ENCODE peak calls at places on chromosome 7, in seven cellular contexts. H is HFFc6, K is fibroblast of the aortic adventitia, P is GM23338, V is upper lobe of right lung, S is progenitor cell of endocrine pancreas, A is neural crest cell. T is an unnamed sample.

GRCh38 chr7:96187735-96188622 is 133.9 kb downstream of the SLC25A13 start:
- DNase-seq in P (no peak), A (no peak), V (no peak), S (no peak), H (peak; percentile 9), K (peak; percentile 30), T (no peak)

GRCh38 chr7:30927040-30927439 is 15.4 kb downstream of the AQP1 start:
- DNase-seq in A (no peak), K (no peak), S (no peak), H (no peak), V (peak; percentile 53), P (no peak), T (peak; percentile 43)

GRCh38 chr7:71348751-71349415 is 216.9 kb downstream of the GALNT17 start:
- DNase-seq in K (no peak), A (no peak), V (no peak), S (no peak), H (no peak), P (peak; percentile 28), T (no peak)

GRCh38 chr7:74480861-74481417 is 27.2 kb downstream of the GTF2IRD1 start:
- DNase-seq in K (peak; percentile 88), S (no peak), A (no peak), H (peak; percentile 70), V (peak; percentile 89), P (no peak), T (no peak)

GRCh38 chr7:36079446-36080025 is 73.5 kb upstream of the EEPD1 start:
- DNase-seq in P (no peak), A (no peak), V (no peak), S (no peak), K (no peak), H (no peak), T (no peak)

GRCh38 chr7:20543565-20543964 is 71.9 kb upstream of the ABCB5 start:
- DNase-seq in H (no peak), A (no peak), V (no peak), P (no peak), K (no peak), S (no peak), T (no peak)

GRCh38 chr7:98755138-98755898 is 114.5 kb downstream of the TMEM130 start:
- DNase-seq in V (no peak), H (no peak), S (no peak), A (no peak), K (no peak), P (peak; percentile 44), T (no peak)

GRCh38 chr7:134547738-134548054 is 1.2 kb upstream of the AKR1B15 start:
- DNase-seq in S (no peak), A (no peak), P (no peak), V (peak; percentile 76), H (peak; percentile 48), K (peak; percentile 76), T (no peak)

GRCh38 chr7:110446658-110447057 is 644.3 kb upstream of the LRRN3 start:
- DNase-seq in K (no peak), A (no peak), H (no peak), S (no peak), V (no peak), P (no peak), T (no peak)

GRCh38 chr7:79055722-79056415 is 397.6 kb downstream of the MAGI2 start:
- DNase-seq in K (no peak), P (no peak), H (no peak), S (no peak), V (no peak), A (no peak), T (no peak)

GRCh38 chr7:135385209-135385608 is 124.7 kb downstream of the CNOT4 start:
- DNase-seq in K (peak; percentile 54), P (no peak), A (no peak), S (no peak), V (no peak), H (no peak), T (no peak)

GRCh38 chr7:2941201-2941859 is 97.2 kb upstream of the GNA12 start:
- DNase-seq in P (no peak), A (no peak), H (no peak), S (no peak), K (no peak), V (peak; percentile 33), T (peak; percentile 39)

GRCh38 chr7:129295015-129295423 is 70.2 kb downstream of the AHCYL2 start:
- DNase-seq in P (no peak), V (no peak), K (peak; percentile 86), A (no peak), S (no peak), H (peak; percentile 32), T (no peak)

GRCh38 chr7:95999481-95999880 is 227.1 kb downstream of the DYNC1I1 start:
- DNase-seq in H (no peak), S (no peak), P (no peak), A (no peak), V (no peak), K (no peak), T (no peak)

GRCh38 chr7:74199551-74200355 is 10.1 kb upstream of the LAT2 start:
- DNase-seq in A (no peak), P (peak; percentile 75), H (no peak), K (no peak), V (peak; percentile 20), S (no peak), T (no peak)

GRCh38 chr7:39607865-39608264 is 15.5 kb upstream of the RALA start:
- DNase-seq in K (no peak), A (no peak), P (no peak), S (no peak), V (no peak), H (no peak), T (no peak)

GRCh38 chr7:77482015-77482414 is 55.1 kb upstream of the PTPN12 start:
- DNase-seq in A (no peak), P (no peak), V (no peak), K (peak; percentile 23), S (no peak), H (no peak), T (no peak)

GRCh38 chr7:151082151-151083070 is 882 bp downstream of the TMUB1 start:
- DNase-seq in P (no peak), S (no peak), V (no peak), A (no peak), H (no peak), K (no peak), T (no peak)

GRCh38 chr7:115707684-115708341 is 322.8 kb downstream of the TFEC start:
- DNase-seq in P (no peak), V (no peak), S (no peak), K (no peak), A (no peak), H (no peak), T (no peak)

GRCh38 chr7:29866490-29866930 is 60.2 kb downstream of the WIPF3 start:
- DNase-seq in S (no peak), P (no peak), A (no peak), V (peak; percentile 86), H (no peak), K (peak; percentile 31), T (no peak)

GRCh38 chr7:139108256-139109187 is 998 bp downstream of the ZC3HAV1 start:
- DNase-seq in K (peak; percentile 30), P (peak; percentile 54), V (peak; percentile 70), H (no peak), A (peak; percentile 7), S (peak; percentile 40), T (peak; percentile 94)

GRCh38 chr7:36726806-36727503 is 2.7 kb upstream of the AOAH start:
- DNase-seq in P (no peak), A (no peak), V (no peak), S (no peak), H (no peak), K (no peak), T (no peak)

GRCh38 chr7:23468721-23469149 is 1.6 kb downstream of the IGF2BP3 start:
- DNase-seq in V (no peak), P (peak; percentile 31), S (no peak), A (peak; percentile 13), K (peak; percentile 18), H (no peak), T (no peak)

GRCh38 chr7:2967238-2967637 is 76.4 kb downstream of the CARD11 start:
- DNase-seq in K (no peak), V (peak; percentile 33), S (no peak), P (no peak), A (no peak), H (no peak), T (peak; percentile 24)

GRCh38 chr7:86908948-86909347 is 150.5 kb downstream of the ELAPOR2 start:
- DNase-seq in H (no peak), S (no peak), K (peak; percentile 12), P (peak; percentile 66), V (no peak), A (no peak), T (no peak)

DNA sequence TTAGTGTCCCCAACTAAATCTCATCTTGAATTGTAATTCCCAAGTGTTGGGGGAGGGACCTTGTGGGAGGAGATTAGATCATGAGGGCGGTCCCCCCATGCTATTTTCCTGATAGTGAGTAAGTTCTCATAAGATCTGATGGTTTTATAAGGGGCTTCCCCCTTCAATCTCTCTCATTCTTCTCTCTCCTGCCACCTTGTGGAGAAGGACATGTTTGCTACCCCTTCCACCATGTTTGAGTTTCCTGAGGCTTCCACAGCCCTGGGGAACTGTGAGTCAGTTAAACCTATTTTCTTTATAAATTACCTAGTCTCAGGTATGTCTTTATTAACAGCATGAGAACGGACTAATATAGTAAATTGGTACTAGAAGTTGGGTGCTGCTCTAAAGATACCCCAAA is 365.6 kb downstream of the ANKRD7 start:
- DNase-seq in A (no peak), P (peak; percentile 72), H (no peak), S (no peak), K (no peak), V (no peak), T (no peak)
- TF ChIP-seq CTCF in A (peak; percentile 53), P (peak; percentile 70), H (peak; percentile 20), S (peak; percentile 29), K (no peak), V (peak; percentile 19), T (peak; percentile 64)

GRCh38 chr7:157405914-157406810 is 69.4 kb downstream of the DNAJB6 start:
- DNase-seq in H (no peak), V (peak; percentile 48), A (no peak), S (no peak), K (no peak), P (no peak), T (no peak)
- TF ChIP-seq CTCF in H (peak; percentile 69), V (no peak), A (peak; percentile 25), S (peak; percentile 16), K (no peak), P (no peak), T (peak; percentile 42)

GRCh38 chr7:106294334-106294733 is 9.6 kb upstream of the NAMPT start:
- DNase-seq in P (peak; percentile 15), H (no peak), K (no peak), V (no peak), S (no peak), A (no peak), T (no peak)
- TF ChIP-seq CTCF in P (peak; percentile 36), H (peak; percentile 60), K (peak; percentile 41), V (no peak), S (no peak), A (peak; percentile 39), T (peak; percentile 31)

GRCh38 chr7:56033671-56034432 is 17.4 kb downstream of the PSPH start:
- DNase-seq in H (peak; percentile 58), S (peak; percentile 64), K (peak; percentile 82), P (peak; percentile 92), A (peak; percentile 70), V (peak; percentile 84), T (no peak)
- TF ChIP-seq CTCF in H (peak; percentile 55), S (peak; percentile 55), K (peak; percentile 57), P (no peak), A (peak; percentile 53), V (peak; percentile 45), T (peak; percentile 62)

T was measured in chondrocyte.